ENCODE peak calls at places on chromosomes 2 and 18, in seven cellular contexts. V is IMR-90, T is tibial artery, U is MM.1S, O is AG04450, F is endothelial cell, M is PC-9. J is an unnamed sample.

GRCh38 chr18:59516356-59517155 is 157.5 kb upstream of the LMAN1 start:
- DNase-seq in V (peak), T (no peak), U (no peak), O (peak), F (peak), M (peak), J (no peak)

GRCh38 chr2:42254186-42254911 is 85.2 kb downstream of the EML4 start:
- DNase-seq in V (peak), T (no peak), U (no peak), O (no peak), F (no peak), M (no peak), J (no peak)

GRCh38 chr2:239695106-239695727 is 294.4 kb upstream of the HDAC4 start:
- DNase-seq in V (no peak), T (peak), U (no peak), O (no peak), F (no peak), M (no peak), J (no peak)

GRCh38 chr2:152740743-152741328 is 22.4 kb downstream of the ARL6IP6 start:
- DNase-seq in V (peak), T (no peak), U (peak), O (peak), F (no peak), M (peak), J (peak)

GRCh38 chr18:47244041-47244440 is 7.4 kb downstream of the SKOR2 start:
- DNase-seq in V (no peak), T (no peak), U (no peak), O (no peak), F (no peak), M (no peak), J (no peak)

GRCh38 chr2:178412047-178412446 is 38.9 kb downstream of the PRKRA start:
- DNase-seq in V (no peak), T (no peak), U (no peak), O (no peak), F (no peak), M (no peak), J (no peak)

GRCh38 chr2:237456200-237456731 is 30.8 kb upstream of the MLPH start:
- DNase-seq in V (peak), T (peak), U (no peak), O (peak), F (no peak), M (no peak), J (no peak)

GRCh38 chr2:74026674-74027294 is 42.1 kb downstream of the TET3 start:
- DNase-seq in V (no peak), T (no peak), U (no peak), O (no peak), F (no peak), M (no peak), J (no peak)

GRCh38 chr2:12856934-12857660 is 140.4 kb downstream of the TRIB2 start:
- DNase-seq in V (peak), T (no peak), U (peak), O (peak), F (no peak), M (peak), J (no peak)

DNA sequence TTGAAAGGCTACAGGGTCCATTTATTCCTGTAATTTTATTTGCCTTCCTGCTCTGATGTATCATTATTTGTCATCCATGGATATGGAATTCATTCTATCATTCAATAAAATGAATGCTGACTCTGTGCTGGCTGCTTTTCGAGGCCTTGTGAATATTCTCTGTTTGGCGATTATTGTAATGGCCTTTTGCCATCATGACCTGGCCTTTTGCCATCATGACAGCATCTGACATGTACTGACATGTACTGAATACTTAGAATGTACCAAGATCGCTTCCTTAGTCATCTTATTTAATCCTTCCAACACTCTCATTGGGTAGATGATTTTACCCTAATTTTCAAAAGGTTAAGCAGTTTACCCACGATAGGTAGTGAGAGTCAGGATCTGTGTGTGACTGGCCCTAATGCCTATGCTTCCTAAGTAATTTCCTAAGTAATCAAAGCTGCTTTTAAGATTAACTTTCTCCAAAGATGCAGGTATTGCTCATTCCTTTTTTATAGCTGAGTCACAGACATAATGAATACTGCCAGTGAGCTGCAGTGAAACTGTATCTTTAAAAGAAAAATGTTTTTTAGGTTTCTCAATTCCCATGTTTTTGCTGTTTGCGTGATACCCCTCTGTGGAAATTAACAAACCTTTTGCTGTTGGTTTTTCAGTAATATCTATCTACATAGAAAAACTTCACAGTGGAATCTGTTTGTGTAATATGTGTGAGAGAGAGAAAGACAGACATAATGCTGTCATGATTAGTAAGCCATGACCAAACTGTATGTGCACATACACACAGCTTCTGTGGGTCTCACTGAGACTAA is 127.8 kb downstream of the CERS6 start:
- DNase-seq in V (peak), T (no peak), U (no peak), O (no peak), F (no peak), M (no peak), J (no peak)
- TF ChIP-seq CTCF in V (no peak), T (no peak), U (no peak), O (no peak), F (no peak), M (no peak), J (no peak)

DNA sequence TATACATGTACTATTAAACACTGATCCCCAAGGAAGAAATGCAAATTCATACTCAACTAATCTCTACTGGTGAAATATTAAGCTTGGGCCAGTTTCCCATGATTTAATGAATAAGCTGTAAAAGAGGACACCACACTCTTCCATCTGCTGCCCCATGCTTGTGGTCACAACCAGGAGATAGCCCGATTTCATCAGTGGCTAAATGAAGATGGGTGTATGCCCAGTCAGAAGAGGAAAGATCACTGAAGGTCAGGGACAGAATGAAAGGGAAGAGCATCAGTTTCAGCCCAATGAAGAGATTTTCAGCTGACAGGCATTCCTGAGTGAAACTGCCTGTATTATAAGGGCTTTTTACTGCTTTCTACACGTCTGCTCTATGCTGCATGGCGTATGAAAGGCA is 103.5 kb downstream of the KCNS3 start:
- DNase-seq in V (no peak), T (no peak), U (no peak), O (no peak), F (no peak), M (no peak), J (no peak)
- TF ChIP-seq CTCF in V (no peak), T (no peak), U (no peak), O (no peak), F (no peak), M (no peak), J (no peak)

GRCh38 chr2:145484443-145485086 is 964.6 kb upstream of the ZEB2 start:
- DNase-seq in V (peak), T (no peak), U (peak), O (no peak), F (no peak), M (peak), J (peak)
- TF ChIP-seq CTCF in V (peak), T (peak), U (peak), O (peak), F (no peak), M (peak), J (no peak)

DNA sequence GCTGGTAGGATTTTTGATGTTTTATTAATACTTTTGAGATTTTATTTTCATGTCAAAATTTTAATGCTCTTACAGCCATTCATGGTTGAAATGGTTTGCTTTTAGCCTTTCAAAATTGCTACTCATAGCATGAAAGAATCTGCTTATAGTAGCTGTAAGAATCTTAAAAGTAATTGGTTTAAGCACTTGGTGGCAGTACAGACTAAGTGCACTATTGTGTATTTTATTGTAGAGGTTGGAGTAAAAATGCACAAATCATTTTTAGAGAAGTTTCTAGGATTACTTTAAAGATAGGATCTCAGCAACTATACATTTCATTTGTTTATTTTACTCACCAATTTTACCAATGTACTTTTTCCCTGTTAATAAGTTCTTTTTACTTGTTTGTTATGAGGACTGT is 205.8 kb downstream of the SPAG16 start:
- DNase-seq in V (no peak), T (no peak), U (peak), O (no peak), F (no peak), M (no peak), J (no peak)
- TF ChIP-seq CTCF in V (no peak), T (no peak), U (peak), O (no peak), F (no peak), M (no peak), J (no peak)

GRCh38 chr2:168378960-168379669 is 77.0 kb upstream of the CERS6 start:
- DNase-seq in V (no peak), T (no peak), U (no peak), O (no peak), F (no peak), M (no peak), J (no peak)

GRCh38 chr2:168373468-168373867 is 82.6 kb upstream of the CERS6 start:
- DNase-seq in V (no peak), T (no peak), U (no peak), O (no peak), F (no peak), M (no peak), J (no peak)

GRCh38 chr2:168371273-168371992 is 84.6 kb upstream of the CERS6 start:
- DNase-seq in V (no peak), T (no peak), U (peak), O (no peak), F (no peak), M (no peak), J (no peak)

GRCh38 chr2:168380500-168380899 is 75.6 kb upstream of the CERS6 start:
- DNase-seq in V (no peak), T (no peak), U (no peak), O (no peak), F (no peak), M (no peak), J (no peak)

GRCh38 chr2:168375195-168375798 is 80.8 kb upstream of the CERS6 start:
- DNase-seq in V (no peak), T (no peak), U (no peak), O (no peak), F (no peak), M (no peak), J (no peak)
- TF ChIP-seq CTCF in V (no peak), T (no peak), U (no peak), O (peak), F (peak), M (no peak), J (no peak)